ENCODE peak calls at places on chromosomes 5 and 9, in six cellular contexts. S, M, F, Q, Y and B are unnamed samples.

GRCh38 chr9:17291766-17292165 is 156.9 kb downstream of the CNTLN start:
- DNase-seq in S (no peak), M (peak), F (peak), Q (no peak), Y (no peak), B (no peak)

GRCh38 chr9:131758972-131759647 is 19.2 kb upstream of the RAPGEF1 start:
- DNase-seq in S (no peak), M (peak), F (peak), Q (no peak), Y (no peak), B (no peak)

GRCh38 chr9:127509261-127509954 is 58.1 kb downstream of the LRSAM1 start:
- DNase-seq in S (no peak), M (no peak), F (no peak), Q (no peak), Y (no peak), B (no peak)

GRCh38 chr5:123937230-123937629 is 425.3 kb downstream of the CSNK1G3 start:
- DNase-seq in S (peak), M (peak), F (peak), Q (peak), Y (peak), B (peak)

GRCh38 chr5:5140051-5141010 is at the start of gene ADAMTS16:
- DNase-seq in S (peak), M (no peak), F (no peak), Q (peak), Y (peak), B (no peak)

GRCh38 chr5:126129431-126129830 is 293.8 kb upstream of the GRAMD2B start:
- DNase-seq in S (no peak), M (no peak), F (no peak), Q (no peak), Y (no peak), B (no peak)

GRCh38 chr5:115575167-115576070 is 26.9 kb downstream of the TICAM2 start:
- DNase-seq in S (no peak), M (peak), F (peak), Q (no peak), Y (no peak), B (no peak)

GRCh38 chr5:20615888-20616563 is 628.0 kb upstream of the CDH18 start:
- DNase-seq in S (no peak), M (no peak), F (no peak), Q (no peak), Y (no peak), B (no peak)

GRCh38 chr5:138745268-138745667 is 8.0 kb upstream of the CTNNA1 start:
- DNase-seq in S (no peak), M (no peak), F (no peak), Q (no peak), Y (no peak), B (peak)

GRCh38 chr9:99181621-99182020 is 40.1 kb downstream of the ALG2 start:
- DNase-seq in S (no peak), M (peak), F (peak), Q (no peak), Y (no peak), B (peak)

GRCh38 chr9:133163559-133164208 is at the start of gene GBGT1:
- DNase-seq in S (no peak), M (no peak), F (peak), Q (peak), Y (peak), B (no peak)

GRCh38 chr5:114448496-114448895 is 86.6 kb downstream of the KCNN2 start:
- DNase-seq in S (no peak), M (peak), F (no peak), Q (no peak), Y (no peak), B (peak)

GRCh38 chr9:4837768-4838546 is 45.2 kb downstream of the RCL1 start:
- DNase-seq in S (no peak), M (peak), F (peak), Q (no peak), Y (no peak), B (no peak)

GRCh38 chr5:76083555-76084495 is 642 bp downstream of the SV2C start:
- DNase-seq in S (peak), M (no peak), F (no peak), Q (peak), Y (peak), B (no peak)

GRCh38 chr9:104209387-104209786 is 115.3 kb downstream of the SMC2 start:
- DNase-seq in S (no peak), M (no peak), F (no peak), Q (no peak), Y (no peak), B (no peak)

GRCh38 chr5:50770441-50770840 is 104.0 kb downstream of the PARP8 start:
- DNase-seq in S (no peak), M (no peak), F (no peak), Q (no peak), Y (no peak), B (no peak)

GRCh38 chr5:60066502-60066901 is 173.0 kb upstream of the PDE4D start:
- DNase-seq in S (no peak), M (peak), F (peak), Q (no peak), Y (no peak), B (no peak)

GRCh38 chr5:93277001-93277400 is 304.0 kb downstream of the NR2F1-AS1 start:
- DNase-seq in S (no peak), M (peak), F (no peak), Q (no peak), Y (no peak), B (no peak)

GRCh38 chr5:149915392-149916260 is 29.0 kb downstream of the PDE6A start:
- DNase-seq in S (no peak), M (no peak), F (no peak), Q (no peak), Y (no peak), B (peak)

GRCh38 chr5:134464988-134465855 is 53.5 kb upstream of the CDKN2AIPNL start:
- DNase-seq in S (no peak), M (no peak), F (no peak), Q (no peak), Y (no peak), B (no peak)

GRCh38 chr9:87327567-87328125 is 170.0 kb upstream of the DAPK1 start:
- DNase-seq in S (no peak), M (no peak), F (no peak), Q (no peak), Y (no peak), B (peak)

GRCh38 chr5:115435776-115436712 is 108.5 kb downstream of the FEM1C start:
- DNase-seq in S (no peak), M (peak), F (no peak), Q (no peak), Y (no peak), B (no peak)

GRCh38 chr9:12272471-12273072 is 420.6 kb upstream of the TYRP1 start:
- DNase-seq in S (no peak), M (no peak), F (no peak), Q (no peak), Y (no peak), B (no peak)

GRCh38 chr9:6502399-6502798 is 89.4 kb downstream of the UHRF2 start:
- DNase-seq in S (no peak), M (peak), F (peak), Q (no peak), Y (no peak), B (no peak)

GRCh38 chr9:87657190-87657589 is 68.7 kb upstream of the CTSL start:
- DNase-seq in S (no peak), M (no peak), F (no peak), Q (peak), Y (no peak), B (no peak)

GRCh38 chr5:74143724-74144330 is 496.7 kb downstream of the ENC1 start:
- DNase-seq in S (no peak), M (no peak), F (no peak), Q (no peak), Y (no peak), B (no peak)

GRCh38 chr9:126842977-126843799 is 17.3 kb upstream of the ZBTB34 start:
- DNase-seq in S (no peak), M (no peak), F (no peak), Q (no peak), Y (no peak), B (no peak)

GRCh38 chr5:103364074-103364473 is 105.5 kb downstream of the MACIR start:
- DNase-seq in S (no peak), M (peak), F (peak), Q (no peak), Y (no peak), B (peak)

GRCh38 chr5:134245101-134245604 is 19.3 kb upstream of the PPP2CA start:
- DNase-seq in S (no peak), M (peak), F (peak), Q (peak), Y (no peak), B (peak)

GRCh38 chr5:28703651-28704260 is 1665.4 kb upstream of the CDH9 start:
- DNase-seq in S (no peak), M (no peak), F (peak), Q (no peak), Y (no peak), B (no peak)

GRCh38 chr5:135033026-135033861 is 784 bp downstream of the PITX1 start:
- DNase-seq in S (peak), M (peak), F (peak), Q (peak), Y (peak), B (no peak)

GRCh38 chr5:54177058-54177457 is 133.3 kb downstream of the ARL15 start:
- DNase-seq in S (no peak), M (no peak), F (no peak), Q (no peak), Y (no peak), B (no peak)

GRCh38 chr9:128191406-128192046 is at the start of gene CIZ1:
- DNase-seq in S (peak), M (peak), F (peak), Q (peak), Y (peak), B (peak)

GRCh38 chr9:112784020-112784788 is 33.6 kb downstream of the SNX30 start:
- DNase-seq in S (peak), M (peak), F (peak), Q (peak), Y (peak), B (no peak)

DNA sequence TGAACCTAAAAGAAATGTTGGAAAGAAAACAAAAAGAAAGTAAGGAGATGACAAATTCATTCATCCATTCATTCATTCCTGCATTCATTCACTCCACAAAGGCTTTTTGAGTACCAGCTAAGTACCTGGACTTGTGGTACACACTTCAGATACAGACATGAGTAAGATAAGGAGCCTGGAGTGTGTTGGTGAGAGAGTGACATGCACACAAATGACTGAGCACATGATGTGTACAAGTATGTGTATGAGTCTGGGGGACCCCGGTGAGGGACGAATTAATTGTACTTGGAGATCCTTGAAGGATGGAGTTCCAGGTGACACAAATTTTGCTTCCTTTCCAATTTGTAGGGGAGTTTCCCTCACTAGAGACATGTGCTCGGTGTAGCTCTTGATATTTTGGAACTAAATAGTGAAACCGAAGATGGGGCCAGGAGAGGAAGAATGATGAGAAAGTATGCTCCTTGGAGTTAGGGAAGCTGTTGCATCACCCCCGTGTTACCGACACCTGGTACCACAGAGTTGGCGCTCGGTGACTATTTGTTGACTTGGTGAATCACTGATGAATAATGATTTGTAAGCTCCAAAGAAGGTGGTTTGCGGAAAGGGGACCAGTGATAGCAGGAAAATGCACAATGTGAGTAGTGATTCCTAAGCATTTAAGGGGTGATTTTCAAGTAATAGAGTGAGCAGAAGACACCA is 509.8 kb downstream of the CCDC171 start:
- DNase-seq in S (no peak), M (peak), F (peak), Q (no peak), Y (no peak), B (no peak)
- H3K18ac ChIP-seq in S (no peak), M (peak), F (no peak), Q (no peak), Y (no peak), B (no peak)

GRCh38 chr9:27355166-27355565 is 58.2 kb upstream of the EQTN start:
- DNase-seq in S (no peak), M (no peak), F (no peak), Q (no peak), Y (no peak), B (peak)

GRCh38 chr9:27353405-27354229 is 56.7 kb upstream of the EQTN start:
- DNase-seq in S (peak), M (no peak), F (no peak), Q (no peak), Y (peak), B (no peak)

GRCh38 chr9:27351438-27351837 is 54.5 kb upstream of the EQTN start:
- DNase-seq in S (no peak), M (no peak), F (peak), Q (no peak), Y (no peak), B (no peak)

GRCh38 chr9:27350382-27350781 is 53.4 kb upstream of the EQTN start:
- DNase-seq in S (no peak), M (no peak), F (no peak), Q (no peak), Y (no peak), B (no peak)

GRCh38 chr9:27352457-27353188 is 55.7 kb upstream of the EQTN start:
- DNase-seq in S (no peak), M (no peak), F (no peak), Q (no peak), Y (no peak), B (no peak)
- H4K91ac ChIP-seq in S (no peak), M (no peak), F (no peak), Q (no peak), Y (no peak), B (no peak)

GRCh38 chr9:129341991-129342348 is 163.9 kb upstream of the IER5L start:
- DNase-seq in S (no peak), M (no peak), F (no peak), Q (no peak), Y (no peak), B (no peak)

GRCh38 chr9:129340427-129341196 is 162.6 kb upstream of the IER5L start:
- DNase-seq in S (no peak), M (no peak), F (no peak), Q (no peak), Y (no peak), B (no peak)

GRCh38 chr9:129339539-129340157 is 161.6 kb upstream of the IER5L start:
- DNase-seq in S (no peak), M (no peak), F (no peak), Q (no peak), Y (no peak), B (no peak)

GRCh38 chr9:129342591-129342990 is 164.5 kb upstream of the IER5L start:
- DNase-seq in S (no peak), M (no peak), F (no peak), Q (no peak), Y (no peak), B (no peak)

DNA sequence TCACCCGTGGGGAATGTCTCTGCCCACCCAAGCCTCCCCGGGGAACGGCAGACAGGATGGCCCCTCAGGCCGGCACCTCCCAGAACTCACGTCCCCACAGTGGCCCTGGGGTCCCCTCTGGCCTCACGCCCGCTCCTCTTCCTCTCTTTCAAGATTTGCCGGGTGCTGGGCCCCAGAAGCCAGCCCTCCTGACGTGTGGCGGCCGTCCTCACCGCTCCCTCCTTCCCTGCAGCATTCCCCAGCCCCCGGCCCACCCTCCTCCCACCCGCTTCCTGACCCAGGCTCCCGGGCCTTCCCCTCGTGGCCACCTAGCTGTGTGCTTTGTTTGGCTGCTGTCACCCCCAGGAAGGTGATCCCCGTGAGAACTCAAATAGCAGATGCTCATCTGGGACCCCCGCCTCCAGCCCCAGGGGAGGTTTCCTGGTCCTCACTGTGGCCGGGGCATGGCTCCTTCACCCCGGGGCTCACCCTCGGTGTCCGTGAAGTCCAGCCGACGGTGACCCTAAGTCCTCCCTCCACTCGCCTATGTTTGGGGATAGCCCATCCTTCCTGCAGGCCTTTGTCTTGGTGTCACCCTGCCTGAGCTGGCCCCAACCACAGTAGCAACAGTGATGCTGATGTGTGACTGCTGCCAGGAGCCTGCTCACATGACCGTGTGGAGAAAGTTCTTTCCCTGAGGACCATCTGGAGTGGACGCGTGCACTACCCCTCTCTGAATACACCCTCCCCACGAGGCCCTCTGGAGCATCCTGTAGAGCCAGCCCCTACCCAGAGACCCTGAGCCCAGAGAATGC is 163.3 kb upstream of the IER5L start:
- DNase-seq in S (no peak), M (no peak), F (no peak), Q (no peak), Y (no peak), B (no peak)
- H3K18ac ChIP-seq in S (peak), M (no peak), F (peak), Q (peak), Y (peak), B (no peak)

GRCh38 chr9:36451949-36452348 is 51.9 kb upstream of the RNF38 start:
- DNase-seq in S (no peak), M (no peak), F (no peak), Q (no peak), Y (no peak), B (no peak)
- H4K91ac ChIP-seq in S (no peak), M (no peak), F (no peak), Q (no peak), Y (no peak), B (no peak)

GRCh38 chr5:154648706-154649105 is 106.5 kb upstream of the LARP1 start:
- DNase-seq in S (no peak), M (peak), F (peak), Q (no peak), Y (no peak), B (no peak)

GRCh38 chr5:154654484-154655375 is 100.4 kb upstream of the LARP1 start:
- DNase-seq in S (no peak), M (no peak), F (peak), Q (no peak), Y (no peak), B (no peak)

GRCh38 chr5:154653764-154654483 is 101.3 kb upstream of the LARP1 start:
- DNase-seq in S (no peak), M (no peak), F (peak), Q (no peak), Y (no peak), B (no peak)

GRCh38 chr5:154652746-154653417 is 102.3 kb upstream of the LARP1 start:
- DNase-seq in S (no peak), M (no peak), F (peak), Q (no peak), Y (no peak), B (no peak)

DNA sequence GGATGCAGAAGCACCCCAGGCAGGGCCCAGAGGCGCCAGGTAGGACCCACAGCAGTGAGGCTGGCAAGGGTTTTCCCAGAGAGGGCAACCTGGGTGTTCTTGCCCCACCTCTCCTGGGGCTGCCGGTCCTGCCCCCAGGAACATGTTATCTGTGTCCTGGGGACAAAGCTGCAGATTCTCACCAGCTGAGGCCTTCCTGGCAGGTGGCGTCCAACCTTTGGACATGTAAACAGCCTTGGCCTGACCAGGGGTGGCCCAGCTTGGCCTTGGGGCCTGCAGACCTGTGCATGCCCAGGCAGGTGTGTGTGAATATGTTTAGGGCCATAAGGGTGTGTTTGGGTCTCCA is 101.8 kb upstream of the LARP1 start:
- DNase-seq in S (no peak), M (no peak), F (no peak), Q (no peak), Y (no peak), B (no peak)
- H3K18ac ChIP-seq in S (no peak), M (no peak), F (no peak), Q (no peak), Y (no peak), B (no peak)

GRCh38 chr9:1997646-1998045 is 17.5 kb upstream of the SMARCA2 start:
- DNase-seq in S (no peak), M (no peak), F (no peak), Q (no peak), Y (no peak), B (no peak)

GRCh38 chr9:1989500-1989899 is 25.6 kb upstream of the SMARCA2 start:
- DNase-seq in S (no peak), M (no peak), F (no peak), Q (no peak), Y (no peak), B (no peak)

GRCh38 chr9:1996156-1996555 is 19.0 kb upstream of the SMARCA2 start:
- DNase-seq in S (no peak), M (no peak), F (no peak), Q (no peak), Y (no peak), B (peak)

GRCh38 chr9:1995084-1995483 is 20.1 kb upstream of the SMARCA2 start:
- DNase-seq in S (no peak), M (no peak), F (no peak), Q (no peak), Y (no peak), B (peak)

GRCh38 chr9:1994180-1994579 is 21.0 kb upstream of the SMARCA2 start:
- DNase-seq in S (no peak), M (no peak), F (no peak), Q (no peak), Y (no peak), B (peak)
- H4K91ac ChIP-seq in S (no peak), M (no peak), F (no peak), Q (no peak), Y (no peak), B (no peak)

DNA sequence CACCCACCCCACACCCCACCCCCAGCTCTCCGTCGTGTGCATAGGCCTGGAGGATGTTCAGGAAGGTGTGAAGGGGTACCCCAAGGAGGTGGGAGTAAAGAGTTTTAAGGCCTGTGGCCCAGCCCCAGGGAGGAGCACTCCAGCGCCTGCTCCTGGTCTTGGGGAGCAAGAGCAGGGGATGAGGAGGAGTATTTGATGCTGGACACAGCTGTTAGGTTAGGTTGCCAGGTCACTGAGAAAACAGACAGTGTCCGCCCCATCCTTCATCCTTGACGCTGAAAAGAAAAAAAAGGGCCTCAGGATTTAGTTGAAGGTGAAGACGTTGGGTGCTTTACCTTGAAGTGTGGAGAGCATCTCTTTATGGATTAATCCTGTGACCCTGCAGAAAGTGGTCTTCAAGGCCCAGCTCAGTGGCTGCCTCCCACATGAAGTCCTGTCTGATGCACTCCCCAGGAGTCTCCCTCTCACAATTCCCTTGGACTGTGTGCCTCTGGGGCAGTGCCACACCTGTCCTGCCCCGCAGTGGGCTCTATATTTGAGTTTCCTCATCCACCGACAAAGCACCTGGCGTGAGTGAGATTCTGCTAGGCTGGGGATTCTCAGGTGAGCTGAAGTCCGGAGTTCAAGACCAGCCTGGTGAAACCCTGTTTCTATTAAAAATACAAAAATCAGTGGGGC is 101.8 kb downstream of the SPRY4 start:
- DNase-seq in S (no peak), M (no peak), F (no peak), Q (no peak), Y (no peak), B (no peak)
- H3K18ac ChIP-seq in S (peak), M (no peak), F (no peak), Q (no peak), Y (no peak), B (no peak)